ENCODE peak calls at places on chromosomes 13 and 19, in seven cellular contexts. J is CD4-positive, alpha-beta T cell; Z is endodermal cell; P is cardiac fibroblast; W is tibial artery; T is bronchial epithelial cell; I is lower lobe of right lung. R is an unnamed sample.

GRCh38 chr19:41533691-41534090 is 42.3 kb upstream of the CEACAM21 start:
- DNase-seq in J (no peak), Z (no peak), P (no peak), W (no peak), T (no peak), I (no peak), R (no peak)

GRCh38 chr13:99655351-99656091 is 154.2 kb downstream of the TM9SF2 start:
- DNase-seq in J (no peak), Z (no peak), P (peak; percentile 74), W (no peak), T (peak; percentile 86), I (no peak), R (no peak)

GRCh38 chr13:112146073-112146360 is 79.1 kb downstream of the SOX1 start:
- DNase-seq in J (no peak), Z (peak; percentile 38), P (no peak), W (peak; percentile 47), T (no peak), I (no peak), R (no peak)

GRCh38 chr13:83340170-83340569 is 542.1 kb downstream of the SLITRK1 start:
- DNase-seq in J (no peak), Z (no peak), P (no peak), W (no peak), T (no peak), I (no peak), R (no peak)

GRCh38 chr19:29771708-29772415 is 39.9 kb upstream of the CCNE1 start:
- DNase-seq in J (no peak), Z (peak; percentile 92), P (peak; percentile 57), W (no peak), T (peak; percentile 18), I (no peak), R (no peak)

GRCh38 chr19:53086949-53087348 is 16.3 kb downstream of the ZNF160 start:
- DNase-seq in J (no peak), Z (no peak), P (peak; percentile 86), W (no peak), T (no peak), I (no peak), R (no peak)

GRCh38 chr19:58338825-58339558 is 12.2 kb downstream of the ZSCAN22 start:
- DNase-seq in J (no peak), Z (peak; percentile 85), P (peak; percentile 22), W (no peak), T (no peak), I (peak; percentile 28), R (no peak)

GRCh38 chr13:48159436-48160225 is 64.7 kb upstream of the MED4 start:
- DNase-seq in J (no peak), Z (peak; percentile 64), P (peak; percentile 31), W (no peak), T (peak; percentile 83), I (no peak), R (no peak)

GRCh38 chr13:59494560-59494970 is 669.2 kb downstream of the DIAPH3 start:
- DNase-seq in J (no peak), Z (peak; percentile 7), P (peak; percentile 87), W (no peak), T (no peak), I (no peak), R (no peak)

GRCh38 chr13:35630551-35631275 is 154.2 kb upstream of the MAB21L1 start:
- DNase-seq in J (no peak), Z (peak; percentile 83), P (peak; percentile 66), W (no peak), T (peak; percentile 55), I (no peak), R (no peak)

GRCh38 chr19:14419038-14419813 is at the start of gene DDX39A:
- DNase-seq in J (peak; percentile 98), Z (peak; percentile 99), P (peak; percentile 100), W (peak; percentile 99), T (peak; percentile 97), I (peak; percentile 99), R (peak; percentile 99)

GRCh38 chr19:58054792-58055482 is 4.1 kb upstream of the ZNF135 start:
- DNase-seq in J (no peak), Z (peak; percentile 66), P (peak; percentile 29), W (no peak), T (peak; percentile 1), I (no peak), R (no peak)

GRCh38 chr19:6092329-6093286 is 17.7 kb downstream of the RFX2 start:
- DNase-seq in J (no peak), Z (peak; percentile 86), P (peak; percentile 83), W (peak; percentile 96), T (peak; percentile 98), I (peak; percentile 93), R (peak; percentile 93)
- TF ChIP-seq CTCF in J (no peak), Z (peak; percentile 23), P (no peak), W (peak; percentile 57), T (peak; percentile 16), I (no peak), R (no peak)

GRCh38 chr19:18488403-18488723 is 33.5 kb downstream of the ELL start:
- DNase-seq in J (no peak), Z (no peak), P (no peak), W (no peak), T (no peak), I (no peak), R (peak; percentile 52)
- TF ChIP-seq CTCF in J (no peak), Z (no peak), P (peak; percentile 42), W (no peak), T (peak; percentile 48), I (no peak), R (no peak)

GRCh38 chr19:51441410-51442390 is 16.6 kb downstream of the SIGLEC8 start:
- DNase-seq in J (peak; percentile 69), Z (no peak), P (no peak), W (no peak), T (no peak), I (no peak), R (no peak)
- TF ChIP-seq CTCF in J (no peak), Z (no peak), P (no peak), W (no peak), T (no peak), I (no peak), R (no peak)

GRCh38 chr19:1406496-1406817 is 929 bp upstream of the DAZAP1 start:
- DNase-seq in J (no peak), Z (no peak), P (no peak), W (peak; percentile 68), T (no peak), I (no peak), R (no peak)
- TF ChIP-seq CTCF in J (no peak), Z (no peak), P (no peak), W (no peak), T (no peak), I (no peak), R (no peak)

DNA sequence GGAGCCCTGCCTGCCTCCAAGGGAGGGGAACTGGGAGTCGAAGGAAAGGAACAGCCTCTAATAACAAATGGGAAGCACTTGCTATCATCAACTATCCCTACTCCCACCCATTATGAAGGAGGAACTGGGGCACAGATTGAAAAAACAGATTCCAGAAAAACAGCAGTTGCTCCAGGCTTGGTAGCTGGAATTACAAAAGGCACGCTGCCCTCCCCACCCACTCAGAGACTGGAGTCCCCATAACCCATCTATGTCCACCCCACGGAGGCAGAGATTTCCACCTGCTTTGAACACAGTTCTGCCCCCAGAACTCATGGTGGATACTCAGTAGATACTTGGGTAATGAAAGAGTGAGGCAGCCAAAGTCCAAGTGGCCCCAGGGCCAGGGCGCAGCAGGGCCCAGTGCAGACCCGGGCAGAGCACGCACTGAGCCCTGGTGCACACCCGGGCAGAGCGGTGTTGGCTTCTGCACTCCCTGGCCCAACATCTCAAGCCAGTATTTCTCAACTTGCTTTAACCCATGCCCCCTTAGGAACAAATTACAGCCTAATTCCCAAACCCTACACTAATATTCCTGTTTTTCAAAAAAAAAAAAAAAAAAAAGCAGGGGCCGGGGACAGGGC is 19.1 kb upstream of the CCNP start:
- DNase-seq in J (no peak), Z (no peak), P (no peak), W (no peak), T (no peak), I (peak; percentile 10), R (no peak)
- TF ChIP-seq CTCF in J (no peak), Z (no peak), P (no peak), W (no peak), T (no peak), I (no peak), R (no peak)

GRCh38 chr13:30676672-30677071 is 58.7 kb upstream of the ALOX5AP start:
- DNase-seq in J (no peak), Z (no peak), P (peak; percentile 58), W (no peak), T (peak; percentile 51), I (no peak), R (no peak)
- TF ChIP-seq CTCF in J (no peak), Z (peak; percentile 73), P (peak; percentile 60), W (peak; percentile 19), T (peak; percentile 45), I (no peak), R (peak; percentile 54)

DNA sequence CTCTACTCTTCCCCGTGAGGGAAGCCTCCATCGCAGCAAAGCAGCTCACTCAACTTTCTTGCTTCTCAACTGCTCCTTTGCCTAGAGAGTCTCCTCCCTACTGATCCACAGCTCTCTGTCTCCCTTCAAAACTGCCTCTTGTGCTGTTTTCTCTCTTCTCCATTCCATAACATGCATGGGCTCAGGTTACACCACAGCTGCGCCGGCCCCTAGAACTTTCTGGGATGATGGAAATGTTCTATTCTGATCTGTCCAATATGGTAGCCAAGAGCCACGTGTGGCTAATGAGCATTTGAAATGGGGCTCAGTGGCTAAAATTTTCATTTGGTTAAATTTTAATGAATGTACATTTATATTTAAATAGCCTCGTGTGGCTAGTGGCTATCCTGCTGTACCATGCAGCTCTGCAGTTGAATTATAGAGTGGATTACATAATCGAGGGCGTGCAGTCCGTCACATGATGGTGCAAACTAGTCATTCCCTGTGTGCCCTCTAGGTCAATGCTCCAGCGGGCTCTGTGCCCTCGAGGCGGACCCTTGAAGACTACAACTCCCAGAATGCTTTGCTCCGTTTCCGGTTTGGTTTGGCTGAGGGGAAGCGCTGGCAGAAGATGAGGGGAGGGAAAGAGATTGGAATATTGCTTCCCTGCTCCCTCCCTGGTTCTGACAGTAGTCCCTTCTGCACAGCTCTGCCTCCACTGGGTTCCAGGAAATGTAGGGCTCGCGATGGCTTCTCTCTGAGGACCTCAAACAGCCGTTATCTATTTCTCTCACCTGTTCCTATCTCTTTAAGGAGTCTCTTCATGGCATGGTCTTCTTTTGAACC is 109.8 kb downstream of the CACNA1A start:
- DNase-seq in J (no peak), Z (peak; percentile 92), P (peak; percentile 87), W (peak; percentile 73), T (peak; percentile 25), I (peak; percentile 54), R (no peak)
- TF ChIP-seq CTCF in J (no peak), Z (peak; percentile 58), P (no peak), W (peak; percentile 14), T (no peak), I (no peak), R (no peak)

DNA sequence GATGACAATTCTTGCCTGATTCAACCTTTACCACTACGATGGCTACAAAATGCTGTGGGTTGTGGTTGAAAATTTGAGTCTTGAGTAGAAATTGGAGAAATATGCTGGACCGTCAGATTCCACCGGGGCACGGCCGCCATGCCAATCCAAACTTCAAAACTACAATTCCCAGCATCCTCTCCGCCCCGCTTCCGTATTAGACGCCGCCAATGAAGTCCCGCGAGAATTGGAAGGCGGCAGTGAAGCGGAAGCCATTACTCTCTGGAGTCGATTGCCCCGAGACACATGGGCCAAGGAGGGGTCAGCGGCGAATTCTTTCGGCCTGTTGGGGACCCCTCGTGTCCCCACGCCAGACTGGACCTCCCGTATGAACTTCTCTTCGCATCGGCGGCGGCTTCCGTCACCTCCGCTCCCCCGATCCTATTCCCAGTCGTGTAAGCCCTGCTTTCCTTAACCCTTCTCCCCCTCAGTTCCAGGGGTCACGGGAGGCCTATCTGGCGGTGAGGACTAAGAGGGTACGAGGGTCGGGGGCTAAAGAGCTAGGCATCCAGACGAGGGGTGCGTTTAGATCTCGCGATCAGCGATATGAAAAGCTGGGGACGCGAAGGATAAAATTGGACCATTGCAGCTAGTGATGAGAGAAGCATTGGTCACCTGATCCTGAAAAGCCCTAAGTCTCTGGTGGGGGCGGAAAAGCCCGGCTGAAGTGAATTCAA is at the start of gene ZNF317:
- DNase-seq in J (peak; percentile 91), Z (peak; percentile 95), P (peak; percentile 94), W (peak; percentile 95), T (peak; percentile 84), I (peak; percentile 95), R (peak; percentile 89)
- TF ChIP-seq CTCF in J (no peak), Z (no peak), P (no peak), W (no peak), T (no peak), I (no peak), R (no peak)